ENCODE peak calls at places on chromosomes 7 and 10, in seven cellular contexts. A is brain microvascular endothelial cell, G is mammary epithelial cell, M is colonic mucosa, W is lower lobe of right lung, C is left lung, R is cardiac muscle cell. B is an unnamed sample.

GRCh38 chr10:68938117-68938516 is 17.9 kb upstream of the DDX21 start:
- DNase-seq in A (no peak), R (peak; percentile 46), M (no peak), C (no peak), G (no peak), W (no peak), B (no peak)

GRCh38 chr7:140609646-140610045 is 31.0 kb downstream of the DENND2A start:
- DNase-seq in M (no peak), C (no peak), W (no peak), R (no peak), A (peak; percentile 50), G (peak; percentile 67), B (no peak)

GRCh38 chr10:28858641-28859040 is 181.3 kb downstream of the BAMBI start:
- DNase-seq in G (no peak), W (no peak), A (no peak), M (no peak), C (no peak), R (no peak), B (no peak)

GRCh38 chr10:16545126-16545736 is 23.6 kb upstream of the C1QL3 start:
- DNase-seq in R (peak; percentile 59), A (peak; percentile 24), G (peak; percentile 25), W (no peak), C (no peak), M (no peak), B (no peak)

GRCh38 chr7:121530251-121531174 is 134.4 kb upstream of the FAM3C start:
- DNase-seq in R (peak; percentile 99), W (no peak), A (peak; percentile 99), C (no peak), G (peak; percentile 99), M (peak; percentile 27), B (no peak)

GRCh38 chr7:16951483-16952080 is 69.8 kb upstream of the AGR3 start:
- DNase-seq in R (no peak), C (no peak), A (no peak), M (no peak), G (peak; percentile 44), W (no peak), B (no peak)

GRCh38 chr10:5587151-5588079 is 62.7 kb downstream of the CALML3 start:
- DNase-seq in W (peak; percentile 41), G (no peak), C (no peak), R (peak; percentile 43), M (no peak), A (no peak), B (peak; percentile 73)

GRCh38 chr10:110918633-110919348 is at the start of gene BBIP1:
- DNase-seq in G (peak; percentile 100), A (peak; percentile 100), M (no peak), R (peak; percentile 100), W (no peak), C (no peak), B (no peak)

GRCh38 chr7:154840086-154840485 is 162.8 kb downstream of the PAXIP1 start:
- DNase-seq in A (no peak), M (no peak), C (no peak), W (no peak), R (no peak), G (no peak), B (no peak)

GRCh38 chr10:85623758-85624157 is 742.8 kb downstream of the GRID1 start:
- DNase-seq in G (no peak), R (no peak), A (no peak), C (no peak), W (no peak), M (no peak), B (no peak)

GRCh38 chr7:5395246-5395645 is 28.4 kb downstream of the TNRC18 start:
- DNase-seq in G (no peak), M (no peak), W (no peak), A (no peak), C (no peak), R (no peak), B (no peak)

GRCh38 chr10:72539137-72539536 is 86.7 kb downstream of the MICU1 start:
- DNase-seq in C (no peak), M (no peak), G (peak; percentile 82), A (no peak), W (no peak), R (no peak), B (no peak)

GRCh38 chr7:56033671-56034432 is 17.4 kb downstream of the PSPH start:
- DNase-seq in R (peak; percentile 79), M (peak; percentile 73), W (peak; percentile 66), C (peak; percentile 73), G (peak; percentile 68), A (peak; percentile 53), B (peak; percentile 59)

GRCh38 chr10:131641231-131641630 is 259.6 kb upstream of the PPP2R2D start:
- DNase-seq in R (no peak), A (no peak), G (no peak), C (peak; percentile 70), M (no peak), W (peak; percentile 79), B (no peak)

GRCh38 chr7:133984023-133984422 is 143.1 kb upstream of the LRGUK start:
- DNase-seq in G (peak; percentile 32), W (no peak), M (no peak), A (no peak), R (peak; percentile 28), C (no peak), B (no peak)

GRCh38 chr7:55085511-55086412 is 66.9 kb downstream of the EGFR start:
- DNase-seq in R (no peak), M (no peak), C (no peak), G (no peak), A (no peak), W (no peak), B (no peak)

GRCh38 chr10:52335665-52336064 is 21.6 kb downstream of the DKK1 start:
- DNase-seq in R (no peak), A (no peak), G (peak; percentile 59), M (no peak), W (no peak), C (no peak), B (no peak)

GRCh38 chr7:126657599-126658358 is 595.0 kb downstream of the GRM8 start:
- DNase-seq in R (no peak), A (no peak), W (no peak), M (no peak), G (no peak), C (no peak), B (no peak)

GRCh38 chr7:130921391-130922180 is 187.6 kb upstream of the KLF14 start:
- DNase-seq in M (peak; percentile 66), G (no peak), A (peak; percentile 84), W (no peak), C (no peak), R (peak; percentile 91), B (peak; percentile 85)

GRCh38 chr10:33441561-33441960 is 107.1 kb upstream of the NRP1 start:
- DNase-seq in M (no peak), R (peak; percentile 16), A (no peak), C (no peak), W (no peak), G (no peak), B (no peak)

GRCh38 chr7:40437498-40437897 is 302.7 kb downstream of the SUGCT start:
- DNase-seq in A (peak; percentile 89), W (no peak), M (no peak), R (peak; percentile 87), C (no peak), G (peak; percentile 87), B (no peak)

GRCh38 chr7:95700917-95701316 is 71.4 kb upstream of the DYNC1I1 start:
- DNase-seq in C (no peak), W (no peak), R (no peak), A (no peak), M (no peak), G (no peak), B (no peak)

DNA sequence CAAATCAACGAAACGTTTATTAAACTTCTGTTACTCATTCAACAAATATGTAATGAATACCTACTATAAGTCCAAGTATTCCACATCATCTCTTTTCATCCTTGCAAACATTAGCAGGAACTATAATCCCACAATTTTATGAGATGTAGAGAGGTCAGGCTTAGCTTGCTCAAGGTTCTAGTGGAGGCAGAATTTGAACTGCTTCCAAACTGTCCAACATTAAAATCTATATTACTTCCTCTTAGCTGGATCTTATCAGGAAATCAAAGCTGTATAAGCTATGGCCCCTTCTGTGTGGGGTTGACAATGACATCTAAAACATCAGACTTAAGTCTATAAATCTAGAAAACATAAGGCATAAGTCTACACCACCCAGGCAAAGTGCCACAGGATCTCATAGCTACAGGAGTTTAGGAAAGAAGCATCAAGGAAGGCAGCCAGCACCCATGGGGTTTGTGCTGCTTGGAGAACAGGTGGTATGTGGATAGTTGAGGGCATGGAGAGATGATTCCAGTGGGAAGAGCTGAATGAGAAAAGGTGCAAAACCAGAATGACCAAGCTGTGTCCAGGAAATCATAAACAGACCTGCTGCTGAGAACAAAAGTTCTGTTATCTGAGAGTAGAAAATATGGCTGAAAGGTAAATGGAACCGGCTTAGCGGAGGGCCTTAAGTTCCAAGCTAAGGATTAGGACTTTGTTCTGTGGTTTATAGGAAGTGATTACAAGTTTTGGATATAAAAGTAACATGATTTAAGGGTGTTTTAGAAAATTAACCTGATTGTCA is 34.5 kb downstream of the PAPSS2 start:
- DNase-seq in W (no peak), M (peak; percentile 71), C (no peak), A (no peak), R (no peak), G (no peak), B (no peak)
- H3K27ac ChIP-seq in W (no peak overlapping the region), M (peak overlapping the region; percentile 76), C (no peak overlapping the region), A (no peak overlapping the region), R (no peak overlapping the region), G (no peak overlapping the region), B (no peak overlapping the region)

GRCh38 chr10:117167346-117168134 is 29.5 kb upstream of the VAX1 start:
- DNase-seq in C (no peak), R (no peak), W (no peak), A (no peak), G (no peak), M (no peak), B (no peak)
- H3K4me3 ChIP-seq in C (peak overlapping the region; percentile 14), R (peak overlapping the region; percentile 13), W (peak overlapping the region; percentile 22), A (no peak overlapping the region), G (no peak overlapping the region), M (peak overlapping the region; percentile 16), B (no peak overlapping the region)

DNA sequence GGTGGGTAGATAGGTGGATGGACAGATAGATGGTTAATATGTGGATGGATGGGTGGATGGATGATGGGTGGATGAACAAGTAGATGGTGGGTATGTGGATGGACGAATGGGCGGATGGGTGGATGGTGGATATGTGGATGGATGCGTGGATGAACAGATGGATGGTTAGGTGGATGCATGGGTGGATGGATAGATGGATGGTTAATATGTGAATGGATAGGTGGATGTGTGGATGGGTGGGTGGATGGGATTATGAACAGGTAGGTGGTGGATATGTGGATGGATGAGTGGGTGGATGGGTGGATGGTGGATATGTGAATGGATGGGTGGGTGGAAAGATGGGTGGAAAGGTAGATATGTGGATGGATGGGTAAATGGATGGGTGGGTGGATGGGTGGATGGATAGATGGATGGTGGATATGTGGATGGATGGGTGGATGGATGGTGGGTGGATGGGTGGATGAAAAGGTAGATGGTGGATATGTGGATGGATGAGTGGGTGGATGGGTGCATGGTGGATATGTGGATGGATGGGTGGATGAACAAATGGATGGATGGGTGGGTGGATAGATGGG is 14.8 kb downstream of the KNDC1 start:
- DNase-seq in C (peak; percentile 10), M (no peak), R (no peak), W (no peak), G (no peak), A (no peak), B (no peak)
- H3K27me3 ChIP-seq in C (peaks cover 4% of the 10 kb centered on the region), M (no peaks in the 10 kb centered on the region), R (no peaks in the 10 kb centered on the region), W (peaks cover 7% of the 10 kb centered on the region), G (no peaks in the 10 kb centered on the region), A (no peaks in the 10 kb centered on the region), B (no peaks in the 10 kb centered on the region)

DNA sequence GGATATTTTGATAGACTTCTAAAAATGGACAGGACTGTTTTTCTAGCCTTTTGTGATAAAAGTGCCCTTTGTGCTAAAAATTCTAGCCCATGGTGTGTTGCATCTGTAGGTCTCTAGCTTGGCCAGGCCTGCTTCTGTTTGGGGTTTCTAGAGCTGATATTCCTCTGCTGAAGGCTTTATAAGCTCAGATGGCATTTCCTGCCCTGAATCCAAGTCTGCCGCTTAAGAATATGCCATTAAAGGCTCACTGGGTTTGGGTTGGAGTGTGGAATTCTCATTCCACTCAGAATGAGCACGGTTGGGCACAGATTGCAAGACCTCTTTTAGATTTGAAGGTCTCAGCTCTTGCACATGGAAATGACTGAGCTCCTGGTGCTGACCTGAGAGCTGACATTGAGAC is 49.4 kb upstream of the IGFBP3 start:
- DNase-seq in A (no peak), W (no peak), G (no peak), M (no peak), C (no peak), R (no peak), B (no peak)
- H3K27ac ChIP-seq in A (no peak overlapping the region), W (no peak overlapping the region), G (no peak overlapping the region), M (no peak overlapping the region), C (no peak overlapping the region), R (no peak overlapping the region), B (peak overlapping the region; percentile 77)

B was measured in aorta.